ENCODE peak calls at places on chromosomes 11 and 22, in eight cellular contexts. X is cardiac fibroblast, L is uterus, H is esophagus squamous epithelium, Y is colonic mucosa, N is GM10248, I is HFF-Myc, F is lower leg skin. O is an unnamed sample.

GRCh38 chr22:43012390-43012789 is 2.6 kb downstream of the PACSIN2 start:
- DNase-seq in Y (no peak), I (no peak), L (no peak), X (no peak), F (no peak), N (no peak), H (no peak), O (no peak)

GRCh38 chr11:125179346-125179745 is 14.8 kb downstream of the PKNOX2 start:
- DNase-seq in Y (no peak), H (no peak), X (no peak), L (no peak), F (no peak), N (no peak), I (no peak), O (no peak)

GRCh38 chr22:36775966-36776669 is at the start of gene IFT27:
- DNase-seq in X (peak), I (peak), F (peak), N (peak), Y (peak), L (peak), H (peak), O (peak)

GRCh38 chr22:36928826-36929535 is 15.6 kb downstream of the CSF2RB start:
- DNase-seq in H (no peak), L (no peak), N (peak), I (no peak), Y (no peak), X (no peak), F (no peak), O (no peak)

GRCh38 chr11:118662401-118663271 is 16.8 kb downstream of the TREH start:
- DNase-seq in X (no peak), H (no peak), L (no peak), N (no peak), Y (no peak), F (no peak), I (no peak), O (no peak)

GRCh38 chr11:71580057-71581003 is 2.3 kb downstream of the KRTAP5-11 start:
- DNase-seq in F (peak), L (peak), Y (peak), X (peak), N (peak), H (no peak), I (peak), O (no peak)

GRCh38 chr11:20337526-20338154 is 25.9 kb upstream of the HTATIP2 start:
- DNase-seq in X (peak), L (no peak), Y (no peak), H (no peak), N (peak), F (no peak), I (no peak), O (no peak)

GRCh38 chr11:104704888-104705287 is 193.4 kb downstream of the CASP12 start:
- DNase-seq in X (no peak), N (no peak), I (no peak), Y (no peak), L (no peak), H (no peak), F (no peak), O (no peak)

GRCh38 chr11:19374189-19374588 is 133.4 kb upstream of the E2F8 start:
- DNase-seq in H (no peak), N (no peak), L (no peak), I (peak), F (peak), X (peak), Y (no peak), O (no peak)

GRCh38 chr22:38724176-38724575 is 18.4 kb downstream of the GTPBP1 start:
- DNase-seq in F (no peak), N (no peak), X (no peak), L (no peak), Y (no peak), I (no peak), H (no peak), O (peak)

GRCh38 chr11:67033661-67034166 is 10.8 kb downstream of the SYT12 start:
- DNase-seq in F (no peak), X (peak), Y (no peak), L (peak), I (peak), H (no peak), N (no peak), O (no peak)

GRCh38 chr11:37952035-37952434 is 1354.0 kb upstream of the RAG2 start:
- DNase-seq in I (no peak), N (no peak), H (no peak), X (no peak), F (no peak), Y (no peak), L (no peak), O (no peak)

GRCh38 chr11:120522736-120523135 is 11.2 kb downstream of the GRIK4 start:
- DNase-seq in F (no peak), I (no peak), H (no peak), X (no peak), N (no peak), Y (no peak), L (no peak), O (no peak)

GRCh38 chr11:24489477-24489876 is 7.4 kb upstream of the LUZP2 start:
- DNase-seq in F (no peak), X (no peak), H (no peak), Y (no peak), L (no peak), I (no peak), N (no peak), O (no peak)

GRCh38 chr11:27319065-27319464 is 44.0 kb downstream of the CCDC34 start:
- DNase-seq in X (peak), I (peak), Y (no peak), F (no peak), L (no peak), N (peak), H (no peak), O (no peak)

GRCh38 chr22:26550498-26551033 is 38.3 kb upstream of the TFIP11 start:
- DNase-seq in X (peak), L (no peak), H (no peak), I (peak), N (no peak), F (no peak), Y (no peak), O (no peak)

GRCh38 chr22:45880732-45881523 is 96.0 kb downstream of the WNT7B start:
- DNase-seq in N (no peak), I (no peak), H (no peak), Y (no peak), F (no peak), L (no peak), X (no peak), O (no peak)

GRCh38 chr11:92870241-92870826 is 99.1 kb upstream of the MTNR1B start:
- DNase-seq in X (no peak), F (no peak), I (no peak), L (no peak), Y (no peak), H (no peak), N (no peak), O (no peak)

GRCh38 chr11:91350931-91351330 is 873.7 kb upstream of the FAT3 start:
- DNase-seq in Y (no peak), I (no peak), H (no peak), F (no peak), N (no peak), X (no peak), L (no peak), O (no peak)

GRCh38 chr11:69947059-69947771 is 128.0 kb upstream of the FGF3 start:
- DNase-seq in Y (no peak), X (no peak), L (no peak), F (no peak), N (no peak), H (no peak), I (no peak), O (no peak)

GRCh38 chr22:32080904-32081303 is 37.8 kb downstream of the SLC5A1 start:
- DNase-seq in X (peak), F (no peak), Y (peak), I (peak), H (no peak), N (peak), L (no peak), O (no peak)

GRCh38 chr11:111846063-111846462 is 25.3 kb downstream of the ALG9 start:
- DNase-seq in Y (no peak), X (peak), H (no peak), L (no peak), I (peak), N (no peak), F (no peak), O (no peak)

GRCh38 chr11:3226846-3227567 is 5.2 kb downstream of the MRGPRE start:
- DNase-seq in F (no peak), X (no peak), I (no peak), N (no peak), L (no peak), Y (no peak), H (no peak), O (no peak)

GRCh38 chr11:56521955-56522354 is 21.1 kb downstream of the OR5M11 start:
- DNase-seq in F (no peak), N (no peak), I (no peak), H (no peak), Y (no peak), L (no peak), X (peak), O (no peak)

GRCh38 chr11:37509471-37509870 is 911.4 kb upstream of the RAG2 start:
- DNase-seq in F (no peak), I (no peak), L (no peak), Y (no peak), X (no peak), N (no peak), H (no peak), O (no peak)

GRCh38 chr11:17765381-17766359 is 31.1 kb downstream of the KCNC1 start:
- DNase-seq in H (no peak), X (no peak), F (no peak), L (no peak), N (no peak), Y (no peak), I (no peak), O (no peak)

GRCh38 chr22:48840112-48840949 is 987.3 kb downstream of the BRD1 start:
- DNase-seq in F (no peak), I (no peak), Y (no peak), L (no peak), N (no peak), X (no peak), H (no peak), O (no peak)

GRCh38 chr22:50699754-50700386 is 27.2 kb downstream of the SHANK3 start:
- DNase-seq in X (no peak), I (no peak), H (no peak), N (no peak), F (no peak), L (no peak), Y (no peak), O (no peak)

GRCh38 chr11:18314794-18315523 is 7.0 kb downstream of the HPS5 start:
- DNase-seq in N (no peak), L (no peak), F (no peak), I (no peak), X (no peak), H (no peak), Y (no peak), O (no peak)

GRCh38 chr11:2703487-2704141 is 3.8 kb upstream of the KCNQ1OT1 start:
- DNase-seq in N (no peak), F (no peak), H (no peak), X (no peak), I (no peak), Y (no peak), L (no peak), O (no peak)

GRCh38 chr11:110886241-110886640 is 174.0 kb upstream of the ARHGAP20 start:
- DNase-seq in F (no peak), H (no peak), L (no peak), X (no peak), N (no peak), I (no peak), Y (no peak), O (no peak)

GRCh38 chr11:34165786-34166557 is 60.5 kb downstream of the NAT10 start:
- DNase-seq in F (no peak), I (no peak), L (no peak), Y (no peak), X (no peak), N (no peak), H (no peak), O (no peak)

GRCh38 chr11:2428322-2428795 is 16.0 kb downstream of the TRPM5 start:
- DNase-seq in H (no peak), F (peak), N (peak), Y (peak), X (peak), L (peak), I (no peak), O (peak)

GRCh38 chr11:120061761-120062560 is 76.0 kb downstream of the TRIM29 start:
- DNase-seq in I (no peak), N (no peak), X (no peak), L (no peak), H (no peak), Y (no peak), F (no peak), O (no peak)

DNA sequence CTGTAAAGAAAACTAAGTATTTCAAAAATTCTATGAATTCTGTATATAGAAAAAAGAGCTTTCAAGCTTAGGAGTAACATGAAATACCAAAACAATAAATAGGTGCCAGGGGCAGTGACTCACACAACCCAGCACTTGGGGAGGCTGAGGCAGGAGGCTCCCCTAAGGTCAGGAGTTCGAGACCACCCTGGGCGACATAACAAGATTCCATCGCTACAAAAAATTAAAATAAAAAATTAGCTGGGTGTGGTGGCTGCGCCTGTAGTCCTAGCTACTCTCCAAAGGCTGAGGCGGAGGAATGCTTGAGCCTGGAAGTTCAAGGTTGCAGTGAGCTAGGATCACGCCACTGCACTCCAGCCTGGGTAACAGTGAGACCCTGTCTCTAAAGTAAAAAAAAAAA is 21.5 kb downstream of the ZNF280B start:
- DNase-seq in L (no peak), H (no peak), I (no peak), X (no peak), F (no peak), N (no peak), Y (no peak), O (no peak)
- TF ChIP-seq CTCF in L (no peak), H (no peak), I (no peak), X (no peak), F (no peak), N (no peak), Y (no peak), O (no peak)

GRCh38 chr11:64649304-64649703 is 58.3 kb downstream of the SLC22A12 start:
- DNase-seq in F (no peak), L (no peak), H (no peak), X (peak), I (no peak), Y (no peak), N (no peak), O (no peak)
- TF ChIP-seq CTCF in F (no peak), L (peak), H (peak), X (peak), I (peak), Y (peak), N (peak), O (no peak)

GRCh38 chr22:29480262-29480511 is 169 bp downstream of the NEFH start:
- DNase-seq in I (no peak), X (no peak), H (no peak), Y (no peak), N (no peak), L (no peak), F (no peak), O (no peak)

GRCh38 chr22:29479417-29480261 is at the start of gene NEFH:
- DNase-seq in X (no peak), N (no peak), H (no peak), F (no peak), I (no peak), L (no peak), Y (no peak), O (no peak)

GRCh38 chr22:29481265-29482000 is 1.4 kb downstream of the NEFH start:
- DNase-seq in H (no peak), F (no peak), L (no peak), I (no peak), N (no peak), X (no peak), Y (no peak), O (no peak)

GRCh38 chr22:29482253-29482652 is 2.2 kb downstream of the NEFH start:
- DNase-seq in I (no peak), F (no peak), Y (no peak), L (no peak), X (no peak), N (no peak), H (no peak), O (no peak)

GRCh38 chr22:29480512-29481264 is 670 bp downstream of the NEFH start:
- DNase-seq in I (no peak), F (no peak), X (peak), Y (no peak), L (no peak), N (no peak), H (no peak), O (no peak)
- TF ChIP-seq CTCF in I (peak), F (no peak), X (no peak), Y (no peak), L (no peak), N (no peak), H (no peak), O (no peak)

DNA sequence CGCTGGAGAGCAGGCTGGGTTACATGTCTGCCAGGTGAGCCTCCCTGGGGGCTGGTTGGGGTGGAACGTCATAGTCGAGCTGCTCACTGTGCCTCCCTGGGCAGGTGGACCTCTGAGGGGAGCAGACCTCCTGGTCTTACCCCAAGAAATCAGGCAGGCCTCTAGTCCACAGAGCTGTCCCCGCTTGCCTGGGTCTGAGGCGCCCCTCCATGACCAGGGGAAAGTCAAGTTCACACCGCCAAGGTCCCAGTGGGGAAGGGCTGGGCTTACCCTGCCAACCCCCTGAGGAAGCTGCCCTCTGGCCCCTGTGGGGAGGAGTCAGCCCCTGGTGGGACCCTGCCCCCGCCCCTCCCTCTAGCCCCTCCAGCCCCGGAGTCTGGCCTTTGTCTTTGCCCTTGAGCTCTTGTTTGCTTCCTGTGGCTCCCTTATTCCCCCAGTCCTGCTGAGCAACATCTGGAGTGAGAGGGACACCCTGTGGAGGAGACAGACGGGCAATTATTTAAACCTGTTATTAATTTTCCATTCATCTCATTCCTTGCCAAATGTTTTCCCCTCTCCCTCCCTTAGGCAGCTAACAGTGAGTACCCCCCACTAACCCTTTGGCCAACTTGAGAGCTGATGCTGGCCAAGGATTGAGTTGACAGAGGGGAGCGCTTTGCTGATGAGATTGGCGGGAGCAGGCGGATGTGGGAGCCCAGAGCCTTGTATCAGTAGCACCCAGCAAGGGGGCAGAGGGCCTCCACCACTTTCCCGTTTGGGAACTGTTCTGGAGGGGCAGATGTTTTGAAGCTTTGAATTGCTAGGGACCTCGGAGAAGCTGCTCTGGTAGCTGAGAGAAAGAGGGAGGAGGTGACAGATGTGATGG is 83.4 kb downstream of the CEP164 start:
- DNase-seq in N (no peak), L (no peak), I (no peak), F (no peak), H (no peak), X (no peak), Y (no peak), O (no peak)
- TF ChIP-seq CTCF in N (no peak), L (no peak), I (no peak), F (no peak), H (no peak), X (no peak), Y (no peak), O (no peak)

O was measured in activated B cell treated with CpG ODN at 0.5 μM for 24 hours.